ENCODE peak calls at places on chromosomes 12 and 14, in seven cellular contexts. S is CD8-positive, alpha-beta memory T cell; Y is mesendoderm; Z is H1; B is IMR-90; K is gastrocnemius medialis; X is lower lobe of right lung. Q is an unnamed sample. For H3K27me3, the result is how much of the 10 kb centered on the place peaks cover.

GRCh38 chr14:61968207-61968606 is 206.0 kb downstream of the SNAPC1 start:
- DNase-seq in S (no peak), Y (no peak), Z (no peak), B (no peak), K (no peak), X (no peak), Q (no peak)

GRCh38 chr14:54278087-54278486 is 118.7 kb upstream of the CDKN3 start:
- DNase-seq in S (no peak), Y (no peak), Z (no peak), B (no peak), K (no peak), X (no peak), Q (no peak)

GRCh38 chr12:117494833-117495714 is 133.6 kb upstream of the NOS1 start:
- DNase-seq in S (no peak), Y (peak), Z (no peak), B (no peak), K (no peak), X (no peak), Q (no peak)

GRCh38 chr12:1791104-1791927 is 29.0 kb upstream of the LRTM2 start:
- DNase-seq in S (peak), Y (peak), Z (peak), B (peak), K (no peak), X (peak), Q (no peak)

GRCh38 chr14:60332869-60333268 is 83.8 kb downstream of the PPM1A start:
- DNase-seq in S (no peak), Y (no peak), Z (no peak), B (no peak), K (no peak), X (no peak), Q (no peak)

GRCh38 chr12:53245289-53245688 is 13.3 kb upstream of the RARG start:
- DNase-seq in S (no peak), Y (no peak), Z (no peak), B (no peak), K (no peak), X (no peak), Q (no peak)

GRCh38 chr14:21486640-21487087 is 9.7 kb downstream of the TOX4 start:
- DNase-seq in S (no peak), Y (no peak), Z (no peak), B (peak), K (no peak), X (no peak), Q (no peak)

GRCh38 chr12:66960704-66961690 is 282.1 kb upstream of the GRIP1 start:
- DNase-seq in S (no peak), Y (peak), Z (no peak), B (no peak), K (no peak), X (no peak), Q (no peak)

GRCh38 chr12:116765271-116765670 is 27.2 kb downstream of the RNFT2 start:
- DNase-seq in S (no peak), Y (peak), Z (no peak), B (no peak), K (no peak), X (no peak), Q (no peak)

GRCh38 chr12:122413516-122414404 is 8.7 kb downstream of the CLIP1 start:
- DNase-seq in S (no peak), Y (no peak), Z (no peak), B (no peak), K (no peak), X (no peak), Q (no peak)

GRCh38 chr12:42705863-42706262 is 116.3 kb upstream of the PRICKLE1 start:
- DNase-seq in S (no peak), Y (peak), Z (no peak), B (peak), K (peak), X (peak), Q (peak)

GRCh38 chr12:89663577-89664357 is 44.9 kb downstream of the ATP2B1 start:
- DNase-seq in S (no peak), Y (no peak), Z (no peak), B (peak), K (no peak), X (no peak), Q (no peak)

GRCh38 chr12:3046441-3047200 is 30.6 kb upstream of the TSPAN9 start:
- DNase-seq in S (no peak), Y (no peak), Z (peak), B (no peak), K (peak), X (peak), Q (peak)

GRCh38 chr12:62716866-62717477 is 218.0 kb downstream of the PPM1H start:
- DNase-seq in S (no peak), Y (no peak), Z (no peak), B (no peak), K (no peak), X (no peak), Q (no peak)

GRCh38 chr14:89667983-89668382 is 250.9 kb upstream of the FOXN3 start:
- DNase-seq in S (no peak), Y (peak), Z (no peak), B (peak), K (no peak), X (no peak), Q (no peak)

GRCh38 chr14:60760209-60760608 is 25.6 kb downstream of the MNAT1 start:
- DNase-seq in S (no peak), Y (no peak), Z (no peak), B (no peak), K (no peak), X (no peak), Q (no peak)

GRCh38 chr14:53515264-53515663 is 362.1 kb upstream of the DDHD1 start:
- DNase-seq in S (no peak), Y (no peak), Z (no peak), B (peak), K (no peak), X (no peak), Q (no peak)

GRCh38 chr12:79063258-79063657 is 198.7 kb downstream of the SYT1 start:
- DNase-seq in S (no peak), Y (peak), Z (no peak), B (peak), K (no peak), X (no peak), Q (no peak)

GRCh38 chr12:132456944-132457495 is 32.9 kb upstream of the FBRSL1 start:
- DNase-seq in S (no peak), Y (peak), Z (no peak), B (no peak), K (no peak), X (no peak), Q (no peak)

GRCh38 chr12:94769746-94770396 is 119.5 kb upstream of the TMCC3 start:
- DNase-seq in S (no peak), Y (no peak), Z (no peak), B (no peak), K (no peak), X (no peak), Q (no peak)

GRCh38 chr12:99372257-99372933 is 275.2 kb upstream of the GARIN6 start:
- DNase-seq in S (no peak), Y (no peak), Z (no peak), B (no peak), K (no peak), X (no peak), Q (no peak)

GRCh38 chr14:61720302-61720677 is 25.0 kb downstream of the HIF1A start:
- DNase-seq in S (no peak), Y (no peak), Z (no peak), B (no peak), K (no peak), X (no peak), Q (no peak)

GRCh38 chr12:25384038-25384953 is 133.6 kb upstream of the KRAS start:
- DNase-seq in S (no peak), Y (peak), Z (no peak), B (peak), K (no peak), X (no peak), Q (no peak)

GRCh38 chr12:109998241-109998903 is 858 bp upstream of the ANKRD13A start:
- DNase-seq in S (no peak), Y (no peak), Z (no peak), B (peak), K (no peak), X (no peak), Q (no peak)

GRCh38 chr12:68042212-68042699 is 53.0 kb downstream of the IFNG-AS1 start:
- DNase-seq in S (no peak), Y (peak), Z (no peak), B (peak), K (no peak), X (no peak), Q (no peak)

GRCh38 chr12:52050116-52050770 is 999 bp upstream of the NR4A1 start:
- DNase-seq in S (no peak), Y (peak), Z (peak), B (peak), K (no peak), X (no peak), Q (no peak)

GRCh38 chr14:33922125-33922524 is 28.7 kb downstream of the EGLN3 start:
- DNase-seq in S (no peak), Y (no peak), Z (no peak), B (no peak), K (no peak), X (no peak), Q (no peak)

GRCh38 chr12:28709996-28710685 is 438.9 kb upstream of the FAR2 start:
- DNase-seq in S (no peak), Y (no peak), Z (no peak), B (peak), K (no peak), X (no peak), Q (no peak)

GRCh38 chr12:79451988-79452387 is 238.8 kb downstream of the PAWR start:
- DNase-seq in S (no peak), Y (peak), Z (no peak), B (peak), K (peak), X (no peak), Q (peak)

DNA sequence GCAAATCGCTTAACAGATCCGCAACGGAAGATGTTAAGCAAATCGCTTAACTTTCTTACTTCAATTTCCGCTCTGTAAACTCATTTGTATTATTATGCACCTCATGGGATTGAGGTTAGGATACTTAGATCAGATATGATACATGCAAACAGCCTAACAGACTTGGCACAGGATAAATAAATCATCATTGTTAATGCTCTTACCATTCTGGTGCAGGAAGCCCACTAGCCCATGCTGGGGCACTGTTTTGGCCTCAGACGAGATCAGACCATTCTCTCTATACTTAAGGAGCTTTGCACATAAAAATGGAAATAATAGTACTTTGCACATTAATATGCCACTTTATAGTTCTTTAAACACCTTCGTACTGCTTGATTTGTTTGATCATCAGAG is 445 bp downstream of the NCAPD2 start:
- DNase-seq in S (no peak), Y (no peak), Z (no peak), B (no peak), K (no peak), X (no peak), Q (no peak)
- H3K4me3 ChIP-seq in S (peak), Y (peak), Z (peak), B (peak), K (peak), X (peak), Q (peak)

GRCh38 chr12:130195776-130196175 is 33.5 kb downstream of the FZD10 start:
- DNase-seq in S (no peak), Y (no peak), Z (no peak), B (no peak), K (no peak), X (no peak), Q (no peak)
- H3K27me3 ChIP-seq in S (under half), Y (under half), Z (under half), B (under half), K (under half), X (under half), Q (under half)

GRCh38 chr14:92940543-92940942 is 17.6 kb downstream of the CHGA start:
- DNase-seq in S (no peak), Y (no peak), Z (no peak), B (no peak), K (no peak), X (no peak), Q (no peak)

GRCh38 chr14:92937229-92937937 is 14.4 kb downstream of the CHGA start:
- DNase-seq in S (no peak), Y (no peak), Z (no peak), B (no peak), K (no peak), X (no peak), Q (peak)

GRCh38 chr14:92938235-92938875 is 15.4 kb downstream of the CHGA start:
- DNase-seq in S (no peak), Y (no peak), Z (no peak), B (no peak), K (no peak), X (no peak), Q (no peak)

GRCh38 chr14:92939699-92940098 is 16.7 kb downstream of the CHGA start:
- DNase-seq in S (no peak), Y (no peak), Z (no peak), B (no peak), K (no peak), X (no peak), Q (no peak)

DNA sequence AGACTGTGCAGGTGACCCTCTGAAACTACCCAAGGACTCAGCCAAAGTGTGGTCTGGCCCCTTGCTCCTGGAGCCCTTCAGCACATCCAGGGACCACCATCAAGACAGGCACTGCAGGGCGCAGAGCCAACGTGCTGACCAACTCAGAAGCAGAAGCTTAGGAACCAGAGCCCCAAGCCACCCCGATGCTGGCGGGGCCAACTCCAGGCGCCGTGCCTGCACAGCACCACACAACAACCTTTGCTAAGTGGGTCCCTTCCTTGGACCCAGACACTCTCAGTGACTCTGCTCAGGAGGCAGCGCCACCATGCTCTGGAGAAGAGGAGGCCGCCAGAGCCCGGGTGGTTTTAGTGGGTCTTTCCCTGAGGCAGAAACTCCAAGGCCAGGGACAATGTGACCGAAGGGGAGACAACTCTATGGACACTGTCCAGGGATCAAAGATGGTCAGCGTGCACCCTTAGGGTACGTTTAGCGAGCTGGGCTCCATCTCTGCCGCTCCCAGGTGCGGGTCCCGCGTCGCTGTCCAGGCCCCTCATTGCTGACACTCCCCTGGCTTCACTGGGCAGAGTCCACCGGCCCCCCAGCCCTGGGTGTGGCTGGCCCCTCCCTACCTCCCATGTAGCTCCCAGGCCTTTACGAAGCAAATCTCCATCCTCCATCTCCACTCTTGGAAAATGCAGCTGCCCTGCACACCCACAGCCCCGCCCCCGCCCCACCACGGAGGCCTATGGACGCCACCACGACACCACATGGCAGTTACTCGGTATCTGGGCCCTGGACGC is 16.1 kb downstream of the CHGA start:
- DNase-seq in S (no peak), Y (no peak), Z (no peak), B (no peak), K (no peak), X (no peak), Q (peak)
- H3K4me3 ChIP-seq in S (no peak), Y (no peak), Z (no peak), B (no peak), K (no peak), X (no peak), Q (no peak)

GRCh38 chr12:49536526-49537195 is 2.2 kb upstream of the KCNH3 start:
- DNase-seq in S (no peak), Y (no peak), Z (no peak), B (no peak), K (no peak), X (no peak), Q (no peak)
- H3K27me3 ChIP-seq in S (under half), Y (under half), Z (half or more), B (under half), K (under half), X (under half), Q (under half)

GRCh38 chr12:40864891-40865290 is 172.7 kb downstream of the CNTN1 start:
- DNase-seq in S (no peak), Y (no peak), Z (no peak), B (no peak), K (no peak), X (no peak), Q (no peak)
- H3K4me3 ChIP-seq in S (no peak), Y (no peak), Z (no peak), B (no peak), K (no peak), X (no peak), Q (no peak)

DNA sequence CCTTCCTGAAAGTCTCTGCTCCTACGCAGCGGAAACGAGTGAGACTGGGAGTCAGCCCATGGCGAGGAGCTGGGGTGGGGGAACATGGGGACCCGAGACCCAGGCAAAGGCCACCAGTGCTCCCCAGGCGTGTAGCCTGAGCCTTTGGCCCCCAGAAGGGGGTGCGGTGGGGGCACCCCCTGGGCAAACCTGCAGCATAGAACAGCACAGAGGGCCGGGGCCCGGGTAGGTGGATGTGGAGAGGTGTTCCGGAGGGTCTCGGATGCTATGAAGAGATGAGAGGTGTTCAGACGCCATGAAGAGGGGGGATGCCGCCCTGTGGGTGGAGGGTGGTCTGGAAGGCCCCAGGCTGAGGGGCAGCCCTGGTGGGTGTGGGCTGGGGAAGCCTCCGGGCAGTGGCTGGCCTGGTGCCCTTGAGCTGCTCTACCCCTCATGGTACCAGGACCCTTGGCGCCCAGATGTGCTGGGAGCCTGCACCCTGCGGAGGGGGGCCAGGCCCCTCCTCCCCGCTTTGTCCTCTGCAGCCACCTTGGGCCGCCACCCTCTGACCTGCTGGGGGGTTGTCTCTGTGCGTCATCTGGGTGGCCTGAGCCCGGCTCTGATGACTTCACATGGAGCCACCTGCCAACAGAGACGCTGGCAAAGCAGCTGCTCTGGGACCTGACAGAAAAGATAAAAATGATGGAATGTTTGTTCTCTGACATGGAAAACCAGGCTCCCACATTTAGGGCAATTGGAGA is 83.4 kb downstream of the KIF26A start:
- DNase-seq in S (no peak), Y (no peak), Z (no peak), B (no peak), K (no peak), X (peak), Q (peak)
- H3K27me3 ChIP-seq in S (under half), Y (under half), Z (under half), B (under half), K (under half), X (under half), Q (under half)

GRCh38 chr12:46493352-46494209 is 121.0 kb upstream of the SLC38A2 start:
- DNase-seq in S (no peak), Y (peak), Z (no peak), B (no peak), K (no peak), X (no peak), Q (no peak)
- H3K4me3 ChIP-seq in S (no peak), Y (no peak), Z (peak), B (no peak), K (no peak), X (no peak), Q (no peak)